ENCODE peak calls at places on chromosome 17, in ten cellular contexts. G, S, Y, Q, X, I, U, Z, A and J are unnamed samples. For H3K4me1, the result is how much of the 10 kb centered on the place peaks cover.

GRCh38 chr17:79503440-79503839 is 107.4 kb downstream of the RBFOX3 start:
- DNase-seq in Z (no peak), S (no peak), I (no peak), U (no peak), Q (no peak), A (no peak), G (no peak), X (no peak), Y (no peak), J (no peak)

GRCh38 chr17:17115620-17116019 is 73.4 kb downstream of the MPRIP start:
- DNase-seq in A (no peak), G (no peak), Y (no peak), Z (no peak), X (no peak), I (no peak), U (no peak), Q (no peak), S (no peak), J (no peak)

GRCh38 chr17:81287741-81288430 is 7.2 kb downstream of the SLC38A10 start:
- DNase-seq in I (no peak), Y (no peak), Q (no peak), Z (no peak), A (no peak), S (no peak), X (no peak), G (no peak), U (no peak), J (no peak)

GRCh38 chr17:41813699-41814124 is 908 bp downstream of the FKBP10 start:
- DNase-seq in G (no peak), Q (no peak), I (no peak), A (no peak), Z (no peak), U (no peak), Y (no peak), X (no peak), S (no peak), J (no peak)

GRCh38 chr17:67531291-67531690 is 154.2 kb downstream of the PITPNC1 start:
- DNase-seq in X (no peak), G (no peak), S (peak), Q (no peak), U (no peak), Y (no peak), I (peak), Z (no peak), A (no peak), J (no peak)

GRCh38 chr17:68700391-68700790 is 99.2 kb upstream of the FAM20A start:
- DNase-seq in A (no peak), Z (no peak), I (no peak), X (no peak), Y (no peak), G (no peak), U (no peak), Q (no peak), S (no peak), J (no peak)

GRCh38 chr17:9645858-9646555 is 690 bp downstream of the USP43 start:
- DNase-seq in Z (no peak), G (no peak), Y (no peak), I (peak), U (no peak), A (peak), Q (peak), S (no peak), X (no peak), J (no peak)

GRCh38 chr17:79938696-79939435 is 96.8 kb downstream of the TBC1D16 start:
- DNase-seq in U (no peak), Y (no peak), I (no peak), Z (no peak), X (no peak), A (no peak), S (no peak), Q (no peak), G (no peak), J (no peak)

GRCh38 chr17:1561420-1562177 is 993 bp downstream of the PITPNA start:
- DNase-seq in S (no peak), A (no peak), X (no peak), I (no peak), G (no peak), U (no peak), Y (peak), Q (no peak), Z (no peak), J (no peak)

GRCh38 chr17:40862985-40863733 is 3.9 kb downstream of the KRT12 start:
- DNase-seq in S (no peak), G (no peak), I (peak), Y (peak), A (no peak), U (no peak), X (no peak), Z (no peak), Q (no peak), J (no peak)

GRCh38 chr17:39671651-39672521 is 3.6 kb downstream of the PNMT start:
- DNase-seq in I (peak), X (no peak), Q (no peak), S (no peak), Y (peak), U (no peak), Z (no peak), A (peak), G (no peak), J (no peak)

GRCh38 chr17:66767164-66767933 is 67.6 kb upstream of the CACNG5 start:
- DNase-seq in Z (no peak), A (no peak), X (no peak), Q (no peak), I (no peak), Y (no peak), S (no peak), U (no peak), G (no peak), J (no peak)

GRCh38 chr17:34171245-34171818 is 83.8 kb upstream of the CCL2 start:
- DNase-seq in S (no peak), I (peak), G (no peak), Y (peak), X (no peak), Q (peak), U (peak), Z (peak), A (peak), J (no peak)

GRCh38 chr17:13843862-13844640 is 225.3 kb upstream of the COX10 start:
- DNase-seq in U (no peak), Z (no peak), Y (no peak), S (no peak), A (no peak), X (no peak), Q (no peak), I (no peak), G (no peak), J (no peak)

GRCh38 chr17:27367121-27367981 is 73.4 kb downstream of the WSB1 start:
- DNase-seq in A (no peak), I (no peak), G (no peak), Q (no peak), S (peak), Z (peak), U (no peak), Y (no peak), X (no peak), J (no peak)

GRCh38 chr17:61322316-61323014 is 77.2 kb upstream of the TBX2 start:
- DNase-seq in X (no peak), G (no peak), Q (no peak), Z (no peak), S (no peak), A (no peak), I (no peak), Y (no peak), U (no peak), J (no peak)
- H3K4me1 ChIP-seq in X (under half), G (under half), Q (under half), Z (under half), S (under half), A (under half), I (under half), Y (under half), U (under half), J (under half)

DNA sequence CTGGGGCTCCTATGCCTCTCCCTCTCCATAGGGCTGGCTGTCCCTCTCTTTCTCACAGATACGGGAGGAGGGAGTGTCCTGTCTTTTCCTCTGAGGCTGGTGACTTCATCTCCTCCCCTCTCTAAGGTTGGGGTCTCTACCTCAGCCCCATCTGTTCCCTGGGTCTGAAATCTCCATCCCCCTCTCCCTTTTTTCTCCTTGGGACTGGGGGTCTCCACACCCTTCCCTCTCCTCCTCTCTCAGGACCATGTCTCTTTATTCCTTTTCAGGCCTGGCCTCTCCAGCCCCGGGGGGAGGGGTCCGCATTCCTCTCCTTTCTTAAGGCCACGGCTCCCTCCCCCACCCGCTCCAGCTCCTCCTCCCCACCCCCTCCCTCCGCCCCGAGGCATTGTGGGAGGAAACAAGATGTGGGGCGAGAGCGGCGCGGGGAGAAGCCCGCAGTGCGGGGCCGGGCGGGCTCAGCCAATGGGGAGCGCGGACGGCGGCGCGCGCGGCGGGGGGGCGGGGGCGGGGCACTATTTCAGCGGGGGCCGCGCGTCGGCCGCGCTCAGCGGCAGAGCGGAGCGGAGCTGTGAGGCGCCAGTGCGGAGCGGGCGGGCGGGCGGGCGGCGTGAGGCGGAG is at the start of gene DYNLL2:
- DNase-seq in G (peak), Z (peak), I (peak), S (peak), A (peak), U (peak), Q (peak), X (peak), Y (peak), J (peak)
- TF ChIP-seq POLR2A in G (no peak), Z (no peak), I (no peak), S (no peak), A (peak), U (no peak), Q (no peak), X (no peak), Y (no peak), J (no peak)

GRCh38 chr17:76155988-76156661 is 15.1 kb upstream of the FOXJ1 start:
- DNase-seq in Q (peak), S (no peak), I (no peak), X (no peak), Y (no peak), G (no peak), A (no peak), U (no peak), Z (no peak), J (no peak)
- H3K4me1 ChIP-seq in Q (under half), S (under half), I (under half), X (under half), Y (under half), G (under half), A (under half), U (under half), Z (under half), J (under half)

GRCh38 chr17:48016112-48016511 is 21.5 kb downstream of the COPZ2 start:
- DNase-seq in I (no peak), Q (no peak), Z (no peak), Y (no peak), G (no peak), U (no peak), A (peak), S (no peak), X (no peak), J (no peak)

GRCh38 chr17:48012151-48012520 is 25.5 kb downstream of the COPZ2 start:
- DNase-seq in S (no peak), Z (no peak), Y (peak), U (peak), Q (no peak), I (peak), A (no peak), X (no peak), G (no peak), J (no peak)

GRCh38 chr17:48011405-48012150 is 26.0 kb downstream of the COPZ2 start:
- DNase-seq in Q (no peak), G (no peak), I (peak), Y (peak), X (no peak), A (peak), Z (no peak), S (no peak), U (peak), J (no peak)

GRCh38 chr17:48014603-48015037 is 23.0 kb downstream of the COPZ2 start:
- DNase-seq in A (no peak), S (no peak), G (no peak), Q (no peak), U (no peak), Y (no peak), Z (no peak), I (no peak), X (no peak), J (no peak)

DNA sequence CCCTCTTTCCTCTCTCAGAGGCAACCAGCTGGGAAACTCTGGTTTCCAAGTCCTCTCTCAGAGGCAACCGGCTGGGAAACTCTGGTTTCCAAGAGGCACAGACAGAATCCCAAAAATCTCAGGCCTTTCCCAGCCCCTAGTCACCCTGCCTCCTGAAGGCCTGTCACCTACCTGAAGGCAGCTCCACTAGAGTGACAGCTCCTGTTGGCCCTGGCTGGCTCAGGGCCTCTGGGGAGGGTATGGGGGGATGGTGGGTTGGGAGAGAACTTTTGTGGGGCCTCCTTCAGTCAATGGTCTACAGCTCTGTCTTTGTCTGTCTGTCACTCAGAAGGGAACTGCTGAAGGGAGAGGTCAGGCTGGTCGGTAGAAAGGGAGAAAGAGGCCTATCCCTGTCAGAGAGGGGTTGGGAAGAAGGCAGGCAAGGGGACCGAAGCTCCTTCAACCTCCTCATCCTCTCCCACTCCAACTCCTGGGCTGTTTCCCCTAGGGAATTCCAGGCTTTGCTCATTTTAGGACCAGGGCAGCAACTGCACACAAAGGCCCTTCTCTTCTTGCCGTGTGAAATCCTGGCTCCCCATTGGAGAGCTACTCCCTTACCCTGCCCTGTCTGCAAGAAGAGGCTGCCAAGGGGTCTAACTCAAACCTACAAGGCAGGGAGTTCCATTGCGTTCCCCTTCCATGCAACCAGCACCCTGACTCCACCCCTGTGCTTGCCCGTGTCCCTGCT is 23.6 kb downstream of the COPZ2 start:
- DNase-seq in Y (no peak), Q (no peak), G (no peak), I (no peak), U (no peak), X (no peak), A (no peak), Z (no peak), S (no peak), J (no peak)
- TF ChIP-seq POLR2A in Y (no peak), Q (no peak), G (no peak), I (no peak), U (no peak), X (no peak), A (no peak), Z (no peak), S (no peak), J (no peak)

GRCh38 chr17:28488884-28489276 is 15.4 kb downstream of the SLC13A2 start:
- DNase-seq in Z (no peak), X (no peak), S (no peak), Y (no peak), Q (no peak), G (no peak), U (no peak), I (no peak), A (no peak), J (no peak)
- H3K4me1 ChIP-seq in Z (under half), X (under half), S (under half), Y (under half), Q (under half), G (under half), U (under half), I (under half), A (under half), J (under half)

DNA sequence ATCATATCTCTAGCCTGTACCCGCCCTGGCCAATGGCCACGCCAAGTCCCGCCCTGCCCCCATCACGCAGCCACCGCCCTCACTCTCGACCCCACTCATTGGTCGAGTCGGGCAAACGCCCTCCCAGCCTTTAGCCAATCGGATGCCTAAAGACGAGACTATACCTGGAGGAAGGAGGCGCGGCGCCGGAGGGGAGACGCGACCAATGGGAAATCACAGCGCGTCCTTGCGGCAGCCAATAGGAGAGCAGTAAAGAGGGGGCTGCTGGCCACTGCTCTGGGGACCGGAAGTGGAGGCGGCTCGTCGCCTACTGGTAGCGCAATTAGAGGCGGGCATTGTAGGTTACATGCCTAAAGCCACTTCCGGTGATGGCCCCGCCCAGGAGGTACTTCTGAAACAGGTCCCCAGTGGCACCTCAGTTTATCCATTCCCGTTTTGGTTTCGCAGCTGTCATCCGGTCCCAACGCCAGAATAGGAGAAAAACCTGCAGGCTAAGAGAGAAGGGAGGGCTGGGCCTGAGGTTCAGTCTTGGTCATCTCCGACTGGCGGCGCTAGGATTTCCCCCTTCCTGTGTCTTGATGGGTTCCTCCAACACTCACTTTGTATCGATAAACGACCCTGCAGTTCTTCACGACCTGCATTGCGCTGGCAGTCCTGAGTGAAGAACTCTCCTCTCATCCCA is 3.6 kb upstream of the MTMR4 start:
- DNase-seq in I (peak), A (peak), Z (peak), X (peak), Y (peak), Q (peak), S (peak), U (peak), G (peak), J (peak)
- TF ChIP-seq POLR2A in I (no peak), A (peak), Z (peak), X (no peak), Y (peak), Q (peak), S (peak), U (peak), G (peak), J (peak)

DNA sequence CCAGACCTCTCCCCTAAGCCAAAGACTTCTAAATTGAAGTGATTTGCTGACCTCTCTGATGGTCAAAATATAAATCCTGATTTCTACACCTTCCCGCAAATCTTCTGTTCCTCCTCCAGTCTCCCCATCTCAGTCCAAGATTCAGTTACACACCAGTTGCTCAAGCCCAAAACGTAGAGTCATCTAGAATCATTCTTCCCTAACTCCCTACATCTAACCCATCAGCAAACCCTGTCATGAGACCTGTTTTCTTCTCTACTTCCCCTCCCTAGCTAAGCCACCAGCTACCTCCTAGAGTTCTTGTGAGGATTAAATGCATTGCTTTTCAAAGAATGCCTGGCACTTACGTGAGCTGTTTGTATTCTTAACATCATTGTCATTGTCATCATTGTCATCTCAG is 14.7 kb downstream of the PMP22 start:
- DNase-seq in X (no peak), U (no peak), G (no peak), S (no peak), I (no peak), Q (no peak), Z (no peak), A (no peak), Y (no peak), J (no peak)
- H3K4me1 ChIP-seq in X (under half), U (under half), G (under half), S (half or more), I (under half), Q (under half), Z (under half), A (under half), Y (under half), J (half or more)